ENCODE peak calls at places on chromosomes 13 and 19, in eight cellular contexts. One of them, this sample, is unnamed.

GRCh38 chr19:34979819-34980640 is 16.0 kb upstream of the ZNF792 start:
- DNase-seq in activated CD4-positive, CD25-positive, alpha-beta regulatory T cell: no peak
- DNase-seq in iris pigment epithelial cell: no peak
- DNase-seq in osteoblast: no peak
- DNase-seq in kidney tubule cell: no peak
- DNase-seq in AG09309: no peak
- DNase-seq in GOT3: no peak
- DNase-seq in EL: no peak
- DNase-seq in this sample: no peak

GRCh38 chr19:45878043-45878794 is 7.7 kb downstream of the IRF2BP1 start:
- DNase-seq in iris pigment epithelial cell: no peak
- DNase-seq in GOT3: no peak
- DNase-seq in activated CD4-positive, CD25-positive, alpha-beta regulatory T cell: no peak
- DNase-seq in AG09309: no peak
- DNase-seq in kidney tubule cell: peak; percentile 59
- DNase-seq in osteoblast: peak; percentile 71
- DNase-seq in EL: no peak
- DNase-seq in this sample: no peak

GRCh38 chr19:44111910-44112463 is 1.2 kb upstream of the ZNF225 start:
- DNase-seq in kidney tubule cell: peak; percentile 68
- DNase-seq in AG09309: peak; percentile 64
- DNase-seq in GOT3: no peak
- DNase-seq in iris pigment epithelial cell: peak; percentile 97
- DNase-seq in EL: peak; percentile 89
- DNase-seq in osteoblast: peak; percentile 60
- DNase-seq in activated CD4-positive, CD25-positive, alpha-beta regulatory T cell: no peak
- DNase-seq in this sample: no peak

GRCh38 chr13:98482476-98483444 is 94.1 kb downstream of the STK24 start:
- DNase-seq in GOT3: no peak
- DNase-seq in EL: peak; percentile 40
- DNase-seq in iris pigment epithelial cell: peak; percentile 90
- DNase-seq in osteoblast: peak; percentile 95
- DNase-seq in AG09309: no peak
- DNase-seq in kidney tubule cell: peak; percentile 52
- DNase-seq in activated CD4-positive, CD25-positive, alpha-beta regulatory T cell: no peak
- DNase-seq in this sample: peak; percentile 92

GRCh38 chr19:17339088-17339741 is 1.9 kb downstream of the GTPBP3 start:
- DNase-seq in EL: no peak
- DNase-seq in kidney tubule cell: no peak
- DNase-seq in activated CD4-positive, CD25-positive, alpha-beta regulatory T cell: no peak
- DNase-seq in AG09309: no peak
- DNase-seq in osteoblast: peak; percentile 70
- DNase-seq in iris pigment epithelial cell: no peak
- DNase-seq in GOT3: no peak
- DNase-seq in this sample: no peak

GRCh38 chr19:31280266-31281006 is 68.8 kb downstream of the TSHZ3 start:
- DNase-seq in GOT3: no peak
- DNase-seq in EL: no peak
- DNase-seq in AG09309: no peak
- DNase-seq in iris pigment epithelial cell: no peak
- DNase-seq in activated CD4-positive, CD25-positive, alpha-beta regulatory T cell: no peak
- DNase-seq in osteoblast: no peak
- DNase-seq in kidney tubule cell: no peak
- DNase-seq in this sample: no peak

GRCh38 chr13:94344126-94344863 is 135.2 kb downstream of the DCT start:
- DNase-seq in AG09309: no peak
- DNase-seq in GOT3: no peak
- DNase-seq in iris pigment epithelial cell: peak; percentile 51
- DNase-seq in kidney tubule cell: peak; percentile 65
- DNase-seq in EL: no peak
- DNase-seq in osteoblast: peak; percentile 62
- DNase-seq in activated CD4-positive, CD25-positive, alpha-beta regulatory T cell: no peak
- DNase-seq in this sample: no peak

GRCh38 chr13:110499621-110500281 is 61.8 kb downstream of the RAB20 start:
- DNase-seq in GOT3: no peak
- DNase-seq in kidney tubule cell: peak; percentile 80
- DNase-seq in iris pigment epithelial cell: peak; percentile 31
- DNase-seq in activated CD4-positive, CD25-positive, alpha-beta regulatory T cell: no peak
- DNase-seq in AG09309: peak; percentile 66
- DNase-seq in EL: peak; percentile 84
- DNase-seq in osteoblast: peak; percentile 83
- DNase-seq in this sample: no peak

GRCh38 chr13:32969516-32969941 is 46.7 kb upstream of the KL start:
- DNase-seq in AG09309: peak; percentile 13
- DNase-seq in EL: peak; percentile 61
- DNase-seq in GOT3: no peak
- DNase-seq in osteoblast: peak; percentile 76
- DNase-seq in iris pigment epithelial cell: peak; percentile 80
- DNase-seq in kidney tubule cell: peak; percentile 97
- DNase-seq in activated CD4-positive, CD25-positive, alpha-beta regulatory T cell: no peak
- DNase-seq in this sample: no peak

GRCh38 chr13:28636677-28637317 is 22.1 kb upstream of the POMP start:
- DNase-seq in GOT3: no peak
- DNase-seq in kidney tubule cell: peak; percentile 88
- DNase-seq in EL: peak; percentile 88
- DNase-seq in activated CD4-positive, CD25-positive, alpha-beta regulatory T cell: no peak
- DNase-seq in AG09309: peak; percentile 47
- DNase-seq in osteoblast: peak; percentile 77
- DNase-seq in iris pigment epithelial cell: peak; percentile 89
- DNase-seq in this sample: no peak

GRCh38 chr19:41537789-41538188 is 38.2 kb upstream of the CEACAM21 start:
- DNase-seq in iris pigment epithelial cell: peak; percentile 36
- DNase-seq in osteoblast: peak; percentile 49
- DNase-seq in EL: peak; percentile 19
- DNase-seq in GOT3: no peak
- DNase-seq in kidney tubule cell: peak; percentile 18
- DNase-seq in AG09309: no peak
- DNase-seq in activated CD4-positive, CD25-positive, alpha-beta regulatory T cell: no peak
- DNase-seq in this sample: no peak

GRCh38 chr13:107275945-107276614 is 708.1 kb upstream of the ARGLU1 start:
- DNase-seq in AG09309: no peak
- DNase-seq in GOT3: no peak
- DNase-seq in EL: no peak
- DNase-seq in osteoblast: no peak
- DNase-seq in kidney tubule cell: no peak
- DNase-seq in activated CD4-positive, CD25-positive, alpha-beta regulatory T cell: no peak
- DNase-seq in iris pigment epithelial cell: peak; percentile 72
- DNase-seq in this sample: no peak

GRCh38 chr19:18484992-18485391 is 36.9 kb downstream of the ELL start:
- DNase-seq in kidney tubule cell: no peak
- DNase-seq in EL: no peak
- DNase-seq in GOT3: no peak
- DNase-seq in AG09309: no peak
- DNase-seq in osteoblast: peak; percentile 66
- DNase-seq in iris pigment epithelial cell: no peak
- DNase-seq in activated CD4-positive, CD25-positive, alpha-beta regulatory T cell: no peak
- DNase-seq in this sample: no peak

GRCh38 chr13:76148926-76149325 is 512.8 kb downstream of the LMO7 start:
- DNase-seq in iris pigment epithelial cell: peak; percentile 86
- DNase-seq in EL: peak; percentile 87
- DNase-seq in AG09309: peak; percentile 71
- DNase-seq in kidney tubule cell: peak; percentile 81
- DNase-seq in activated CD4-positive, CD25-positive, alpha-beta regulatory T cell: no peak
- DNase-seq in GOT3: no peak
- DNase-seq in osteoblast: peak; percentile 66
- DNase-seq in this sample: no peak

GRCh38 chr13:79522583-79522982 is 41.6 kb downstream of the NDFIP2 start:
- DNase-seq in osteoblast: peak; percentile 52
- DNase-seq in AG09309: peak; percentile 4
- DNase-seq in kidney tubule cell: peak; percentile 32
- DNase-seq in EL: peak; percentile 53
- DNase-seq in activated CD4-positive, CD25-positive, alpha-beta regulatory T cell: no peak
- DNase-seq in iris pigment epithelial cell: peak; percentile 85
- DNase-seq in GOT3: no peak
- DNase-seq in this sample: no peak

GRCh38 chr13:30847697-30848307 is 58.3 kb upstream of the MEDAG start:
- DNase-seq in osteoblast: peak; percentile 96
- DNase-seq in GOT3: peak; percentile 31
- DNase-seq in activated CD4-positive, CD25-positive, alpha-beta regulatory T cell: no peak
- DNase-seq in kidney tubule cell: peak; percentile 72
- DNase-seq in AG09309: peak; percentile 99
- DNase-seq in iris pigment epithelial cell: peak; percentile 99
- DNase-seq in EL: peak; percentile 96
- DNase-seq in this sample: no peak

GRCh38 chr19:7349961-7350711 is 1.4 kb downstream of the ARHGEF18 start:
- DNase-seq in iris pigment epithelial cell: no peak
- DNase-seq in AG09309: no peak
- DNase-seq in osteoblast: no peak
- DNase-seq in GOT3: no peak
- DNase-seq in kidney tubule cell: no peak
- DNase-seq in activated CD4-positive, CD25-positive, alpha-beta regulatory T cell: peak; percentile 40
- DNase-seq in EL: no peak
- DNase-seq in this sample: peak; percentile 82

GRCh38 chr19:7658219-7658686 is 10.6 kb upstream of the RETN start:
- DNase-seq in activated CD4-positive, CD25-positive, alpha-beta regulatory T cell: no peak
- DNase-seq in iris pigment epithelial cell: peak; percentile 17
- DNase-seq in GOT3: no peak
- DNase-seq in AG09309: no peak
- DNase-seq in EL: no peak
- DNase-seq in kidney tubule cell: no peak
- DNase-seq in osteoblast: peak; percentile 81
- DNase-seq in this sample: no peak

GRCh38 chr13:53775807-53776206 is 747.2 kb downstream of the OLFM4 start:
- DNase-seq in AG09309: no peak
- DNase-seq in iris pigment epithelial cell: no peak
- DNase-seq in activated CD4-positive, CD25-positive, alpha-beta regulatory T cell: no peak
- DNase-seq in osteoblast: no peak
- DNase-seq in kidney tubule cell: no peak
- DNase-seq in EL: no peak
- DNase-seq in GOT3: no peak
- DNase-seq in this sample: no peak

GRCh38 chr13:36872621-36873020 is 47.4 kb downstream of the SMAD9 start:
- DNase-seq in osteoblast: no peak
- DNase-seq in AG09309: no peak
- DNase-seq in kidney tubule cell: no peak
- DNase-seq in iris pigment epithelial cell: no peak
- DNase-seq in activated CD4-positive, CD25-positive, alpha-beta regulatory T cell: no peak
- DNase-seq in EL: no peak
- DNase-seq in GOT3: no peak
- DNase-seq in this sample: no peak

GRCh38 chr13:35891973-35892441 is 239.2 kb downstream of the DCLK1 start:
- DNase-seq in AG09309: no peak
- DNase-seq in iris pigment epithelial cell: peak; percentile 31
- DNase-seq in kidney tubule cell: peak; percentile 89
- DNase-seq in GOT3: no peak
- DNase-seq in osteoblast: no peak
- DNase-seq in EL: peak; percentile 31
- DNase-seq in activated CD4-positive, CD25-positive, alpha-beta regulatory T cell: no peak
- DNase-seq in this sample: no peak

GRCh38 chr13:77000475-77000874 is 8.6 kb downstream of the CLN5 start:
- DNase-seq in GOT3: no peak
- DNase-seq in iris pigment epithelial cell: no peak
- DNase-seq in AG09309: peak; percentile 56
- DNase-seq in osteoblast: no peak
- DNase-seq in EL: no peak
- DNase-seq in activated CD4-positive, CD25-positive, alpha-beta regulatory T cell: no peak
- DNase-seq in kidney tubule cell: no peak
- DNase-seq in this sample: no peak

GRCh38 chr19:14542721-14543328 is 13.4 kb downstream of the TECR start:
- DNase-seq in GOT3: no peak
- DNase-seq in AG09309: no peak
- DNase-seq in osteoblast: peak; percentile 86
- DNase-seq in EL: peak; percentile 34
- DNase-seq in activated CD4-positive, CD25-positive, alpha-beta regulatory T cell: no peak
- DNase-seq in kidney tubule cell: no peak
- DNase-seq in iris pigment epithelial cell: peak; percentile 28
- DNase-seq in this sample: no peak

GRCh38 chr19:56839665-56840451 is 668 bp downstream of the PEG3 start:
- DNase-seq in osteoblast: no peak
- DNase-seq in GOT3: no peak
- DNase-seq in kidney tubule cell: peak; percentile 95
- DNase-seq in iris pigment epithelial cell: peak; percentile 64
- DNase-seq in AG09309: no peak
- DNase-seq in EL: no peak
- DNase-seq in activated CD4-positive, CD25-positive, alpha-beta regulatory T cell: no peak
- DNase-seq in this sample: no peak

GRCh38 chr13:23993439-23993980 is 96.2 kb upstream of the C1QTNF9B start:
- DNase-seq in AG09309: no peak
- DNase-seq in GOT3: no peak
- DNase-seq in activated CD4-positive, CD25-positive, alpha-beta regulatory T cell: no peak
- DNase-seq in iris pigment epithelial cell: peak; percentile 18
- DNase-seq in kidney tubule cell: peak; percentile 6
- DNase-seq in EL: peak; percentile 13
- DNase-seq in osteoblast: no peak
- DNase-seq in this sample: no peak

GRCh38 chr19:3720533-3720917 is 12.3 kb downstream of the TJP3 start:
- DNase-seq in GOT3: no peak
- DNase-seq in AG09309: no peak
- DNase-seq in activated CD4-positive, CD25-positive, alpha-beta regulatory T cell: no peak
- DNase-seq in kidney tubule cell: no peak
- DNase-seq in EL: no peak
- DNase-seq in iris pigment epithelial cell: no peak
- DNase-seq in osteoblast: peak; percentile 65
- DNase-seq in this sample: no peak

GRCh38 chr19:41321600-41322270 is 11.8 kb downstream of the CCDC97 start:
- DNase-seq in osteoblast: peak; percentile 99
- DNase-seq in GOT3: no peak
- DNase-seq in AG09309: no peak
- DNase-seq in iris pigment epithelial cell: peak; percentile 74
- DNase-seq in kidney tubule cell: peak; percentile 56
- DNase-seq in EL: peak; percentile 90
- DNase-seq in activated CD4-positive, CD25-positive, alpha-beta regulatory T cell: no peak
- DNase-seq in this sample: no peak

GRCh38 chr19:10086032-10086903 is at the start of gene SHFL:
- DNase-seq in GOT3: no peak
- DNase-seq in kidney tubule cell: peak; percentile 62
- DNase-seq in osteoblast: peak; percentile 98
- DNase-seq in iris pigment epithelial cell: peak; percentile 65
- DNase-seq in AG09309: no peak
- DNase-seq in activated CD4-positive, CD25-positive, alpha-beta regulatory T cell: peak; percentile 84
- DNase-seq in EL: peak; percentile 84
- DNase-seq in this sample: peak; percentile 94

GRCh38 chr19:38506723-38507550 is 73.4 kb downstream of the RYR1 start:
- DNase-seq in GOT3: peak; percentile 79
- DNase-seq in EL: peak; percentile 65
- DNase-seq in AG09309: no peak
- DNase-seq in iris pigment epithelial cell: peak; percentile 5
- DNase-seq in kidney tubule cell: peak; percentile 51
- DNase-seq in activated CD4-positive, CD25-positive, alpha-beta regulatory T cell: peak; percentile 76
- DNase-seq in osteoblast: peak; percentile 93
- DNase-seq in this sample: no peak

GRCh38 chr19:18170714-18171255 is 2.8 kb upstream of the IFI30 start:
- DNase-seq in iris pigment epithelial cell: no peak
- DNase-seq in GOT3: no peak
- DNase-seq in AG09309: no peak
- DNase-seq in kidney tubule cell: no peak
- DNase-seq in activated CD4-positive, CD25-positive, alpha-beta regulatory T cell: no peak
- DNase-seq in osteoblast: peak; percentile 91
- DNase-seq in EL: no peak
- DNase-seq in this sample: no peak

GRCh38 chr13:88086577-88086976 is 415.4 kb downstream of the SLITRK5 start:
- DNase-seq in osteoblast: no peak
- DNase-seq in iris pigment epithelial cell: peak; percentile 1
- DNase-seq in kidney tubule cell: peak; percentile 36
- DNase-seq in activated CD4-positive, CD25-positive, alpha-beta regulatory T cell: no peak
- DNase-seq in EL: peak; percentile 1
- DNase-seq in AG09309: no peak
- DNase-seq in GOT3: no peak
- DNase-seq in this sample: no peak

GRCh38 chr19:16575282-16575681 is 3.1 kb upstream of the SLC35E1 start:
- DNase-seq in GOT3: no peak
- DNase-seq in kidney tubule cell: no peak
- DNase-seq in osteoblast: peak; percentile 49
- DNase-seq in AG09309: no peak
- DNase-seq in activated CD4-positive, CD25-positive, alpha-beta regulatory T cell: no peak
- DNase-seq in iris pigment epithelial cell: no peak
- DNase-seq in EL: no peak
- DNase-seq in this sample: no peak

This sample was measured in mesenteric fat pad.